ENCODE peak calls at places on chromosomes 3 and 15, in nine cellular contexts. Y, U, W, N, Z, I, T, A and P are unnamed samples.

GRCh38 chr3:53478166-53478830 is 16.1 kb upstream of the CACNA1D start:
- DNase-seq in Y (no peak), U (no peak), W (peak), N (no peak), Z (no peak), I (no peak), T (no peak), A (no peak), P (no peak)

GRCh38 chr15:92817339-92817886 is 82.7 kb upstream of the CHD2 start:
- DNase-seq in Y (no peak), U (no peak), W (no peak), N (no peak), Z (no peak), I (no peak), T (no peak), A (no peak), P (no peak)

GRCh38 chr3:164465172-164465571 is 613.1 kb downstream of the SI start:
- DNase-seq in Y (peak), U (no peak), W (no peak), N (peak), Z (no peak), I (no peak), T (no peak), A (no peak), P (peak)

GRCh38 chr3:30750967-30751366 is 143.5 kb downstream of the GADL1 start:
- DNase-seq in Y (no peak), U (no peak), W (no peak), N (no peak), Z (no peak), I (no peak), T (no peak), A (no peak), P (no peak)

GRCh38 chr15:85785887-85786777 is 8.6 kb downstream of the KLHL25 start:
- DNase-seq in Y (no peak), U (no peak), W (peak), N (peak), Z (no peak), I (no peak), T (no peak), A (peak), P (peak)

GRCh38 chr3:36943601-36944000 is 1.3 kb downstream of the TRANK1 start:
- DNase-seq in Y (no peak), U (no peak), W (no peak), N (no peak), Z (no peak), I (no peak), T (no peak), A (no peak), P (no peak)

GRCh38 chr3:88957751-88958452 is 149.5 kb upstream of the EPHA3 start:
- DNase-seq in Y (peak), U (no peak), W (no peak), N (peak), Z (peak), I (no peak), T (no peak), A (no peak), P (peak)

GRCh38 chr15:61750271-61751084 is 309.8 kb downstream of the VPS13C start:
- DNase-seq in Y (no peak), U (no peak), W (peak), N (no peak), Z (no peak), I (no peak), T (no peak), A (no peak), P (no peak)

GRCh38 chr3:8554725-8555621 is 53.4 kb downstream of the LMCD1 start:
- DNase-seq in Y (peak), U (peak), W (no peak), N (peak), Z (peak), I (no peak), T (peak), A (no peak), P (peak)

GRCh38 chr3:183714622-183715021 is 17.0 kb downstream of the YEATS2 start:
- DNase-seq in Y (no peak), U (no peak), W (no peak), N (no peak), Z (no peak), I (no peak), T (no peak), A (no peak), P (no peak)

GRCh38 chr3:50405249-50405648 is 45.9 kb upstream of the TMEM115 start:
- DNase-seq in Y (peak), U (no peak), W (no peak), N (peak), Z (no peak), I (peak), T (no peak), A (no peak), P (peak)

GRCh38 chr15:70098461-70099166 is 897 bp upstream of the TLE3 start:
- DNase-seq in Y (peak), U (no peak), W (peak), N (no peak), Z (no peak), I (no peak), T (no peak), A (no peak), P (peak)

GRCh38 chr3:124780767-124781485 is 50.7 kb downstream of the UMPS start:
- DNase-seq in Y (peak), U (peak), W (peak), N (peak), Z (no peak), I (no peak), T (peak), A (peak), P (peak)

GRCh38 chr3:18405141-18405540 is 20.0 kb downstream of the SATB1 start:
- DNase-seq in Y (no peak), U (no peak), W (no peak), N (no peak), Z (no peak), I (no peak), T (no peak), A (no peak), P (no peak)

GRCh38 chr3:174002543-174002942 is 605.0 kb downstream of the NLGN1 start:
- DNase-seq in Y (peak), U (no peak), W (no peak), N (no peak), Z (no peak), I (no peak), T (no peak), A (no peak), P (peak)

GRCh38 chr15:20295238-20295811 is 246.3 kb downstream of the GOLGA6L6 start:
- DNase-seq in Y (no peak), U (no peak), W (no peak), N (no peak), Z (no peak), I (no peak), T (no peak), A (no peak), P (no peak)

GRCh38 chr3:411183-411681 is 214.7 kb downstream of the CHL1 start:
- DNase-seq in Y (no peak), U (no peak), W (no peak), N (no peak), Z (no peak), I (no peak), T (no peak), A (no peak), P (no peak)

GRCh38 chr3:152921351-152921750 is 86.4 kb downstream of the P2RY1 start:
- DNase-seq in Y (no peak), U (no peak), W (no peak), N (no peak), Z (no peak), I (no peak), T (no peak), A (no peak), P (no peak)

GRCh38 chr15:48250640-48251076 is 44.6 kb downstream of the SLC12A1 start:
- DNase-seq in Y (peak), U (peak), W (peak), N (peak), Z (peak), I (no peak), T (no peak), A (peak), P (peak)

GRCh38 chr3:73398084-73398483 is 226.7 kb downstream of the PDZRN3 start:
- DNase-seq in Y (no peak), U (no peak), W (no peak), N (no peak), Z (no peak), I (no peak), T (no peak), A (no peak), P (no peak)

GRCh38 chr15:45943255-45943654 is 308.4 kb downstream of the SQOR start:
- DNase-seq in Y (no peak), U (no peak), W (no peak), N (no peak), Z (no peak), I (no peak), T (no peak), A (no peak), P (no peak)

GRCh38 chr15:45948226-45948625 is 313.4 kb downstream of the SQOR start:
- DNase-seq in Y (no peak), U (no peak), W (no peak), N (no peak), Z (no peak), I (no peak), T (no peak), A (no peak), P (no peak)
- H3K4me3 ChIP-seq in Y (no peak), U (no peak), W (no peak), N (no peak), Z (no peak), I (no peak), T (no peak), A (no peak), P (no peak)

DNA sequence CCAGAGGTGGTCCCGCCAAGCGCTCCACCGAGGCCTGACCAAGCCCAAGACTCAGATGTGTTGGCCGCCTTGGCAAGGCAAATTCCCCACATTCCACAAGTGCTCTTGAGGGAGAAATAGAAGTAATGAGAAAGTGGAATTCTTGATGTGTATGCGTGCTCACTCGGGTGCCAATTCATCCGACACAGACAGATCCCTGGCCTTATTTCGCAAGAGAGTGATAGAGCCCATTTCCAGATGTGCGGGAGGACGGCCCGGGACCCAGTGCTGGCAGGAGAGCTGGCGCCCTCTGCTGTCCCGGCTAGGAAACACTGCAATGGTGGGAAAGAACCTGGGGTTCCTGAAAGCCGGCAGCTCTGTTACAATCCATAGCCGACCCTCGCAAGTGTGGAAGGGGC is 76.0 kb downstream of the HMG20A start:
- DNase-seq in Y (peak), U (peak), W (peak), N (peak), Z (peak), I (peak), T (peak), A (peak), P (peak)
- H3K4me3 ChIP-seq in Y (peak), U (peak), W (no peak), N (no peak), Z (no peak), I (no peak), T (no peak), A (peak), P (no peak)

GRCh38 chr3:14429237-14429636 is 26.8 kb downstream of the SLC6A6 start:
- DNase-seq in Y (no peak), U (peak), W (no peak), N (peak), Z (no peak), I (no peak), T (no peak), A (no peak), P (no peak)

GRCh38 chr3:14431556-14431927 is 29.1 kb downstream of the SLC6A6 start:
- DNase-seq in Y (no peak), U (no peak), W (peak), N (no peak), Z (no peak), I (peak), T (no peak), A (no peak), P (no peak)

GRCh38 chr3:14431928-14432834 is 29.8 kb downstream of the SLC6A6 start:
- DNase-seq in Y (peak), U (peak), W (peak), N (peak), Z (no peak), I (peak), T (peak), A (peak), P (peak)

GRCh38 chr3:14429689-14430452 is 27.5 kb downstream of the SLC6A6 start:
- DNase-seq in Y (no peak), U (no peak), W (no peak), N (no peak), Z (no peak), I (no peak), T (no peak), A (no peak), P (no peak)

DNA sequence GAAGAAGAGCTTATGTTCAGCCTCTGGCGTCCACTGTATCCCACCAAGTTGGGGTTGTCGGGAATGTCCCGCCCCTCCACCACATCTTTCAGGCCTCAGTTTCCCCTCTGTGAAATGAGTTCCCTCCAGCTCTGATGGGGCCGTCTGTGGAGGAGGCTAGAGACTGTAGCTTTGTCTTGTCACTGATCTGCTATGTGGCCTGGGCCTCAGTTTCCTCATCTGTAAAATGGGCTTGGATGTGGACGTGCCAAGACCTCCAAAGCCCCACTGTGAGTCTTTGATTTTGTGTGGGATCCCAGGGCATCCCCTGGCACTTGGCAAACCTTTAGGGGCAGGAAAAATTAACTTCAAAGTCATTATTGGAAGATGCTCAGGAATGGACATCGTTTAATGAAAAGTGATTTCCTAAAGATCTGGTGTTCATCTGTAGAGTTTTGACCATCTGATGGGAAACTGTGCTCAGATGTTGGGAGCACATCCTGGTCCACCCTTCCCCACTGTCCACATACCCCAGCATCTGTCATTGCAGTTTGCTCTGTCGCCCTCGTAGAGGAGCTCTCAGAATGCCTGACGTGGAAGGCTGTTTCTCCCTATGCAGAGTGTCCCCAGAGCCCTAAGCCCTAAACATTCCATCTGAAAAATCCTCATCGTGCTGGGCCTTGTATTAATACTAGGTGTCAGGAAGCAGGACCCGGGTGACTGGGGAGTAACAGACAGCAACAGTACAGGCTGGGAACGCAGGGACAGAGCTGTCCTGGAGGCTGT is 28.5 kb downstream of the SLC6A6 start:
- DNase-seq in Y (no peak), U (no peak), W (no peak), N (no peak), Z (no peak), I (no peak), T (no peak), A (no peak), P (no peak)
- H3K4me3 ChIP-seq in Y (no peak), U (no peak), W (no peak), N (no peak), Z (no peak), I (peak), T (no peak), A (peak), P (no peak)

GRCh38 chr3:4830586-4830914 is 148.7 kb upstream of the BHLHE40 start:
- DNase-seq in Y (no peak), U (no peak), W (no peak), N (no peak), Z (no peak), I (no peak), T (no peak), A (no peak), P (no peak)
- H3K4me3 ChIP-seq in Y (no peak), U (no peak), W (no peak), N (no peak), Z (no peak), I (peak), T (no peak), A (peak), P (no peak)

DNA sequence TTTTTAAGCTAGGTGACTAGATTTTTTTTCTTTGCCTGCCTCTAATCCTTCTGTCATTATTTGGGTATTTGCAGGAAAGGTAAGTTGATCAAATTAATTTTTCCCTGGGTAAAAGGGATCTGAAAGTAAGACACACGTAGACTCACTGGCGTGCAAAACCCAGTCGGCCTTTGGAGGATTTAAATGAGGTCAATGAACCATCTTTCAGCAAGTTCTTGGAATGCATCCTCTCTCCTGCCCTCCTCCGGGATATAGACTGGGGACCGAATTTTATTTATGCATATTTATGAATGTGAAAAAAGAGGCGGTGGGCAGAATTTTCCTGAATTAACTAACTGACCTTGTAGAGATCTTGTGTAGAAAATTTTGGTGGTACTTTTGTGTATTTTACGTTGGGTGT is 2.2 kb downstream of the CADM2 start:
- DNase-seq in Y (no peak), U (no peak), W (no peak), N (no peak), Z (no peak), I (no peak), T (no peak), A (no peak), P (no peak)
- H3K4me3 ChIP-seq in Y (no peak), U (no peak), W (no peak), N (no peak), Z (no peak), I (no peak), T (no peak), A (no peak), P (no peak)